ENCODE peak calls at places on chromosomes 12 and 14, in four cellular contexts. L, C, U and D are unnamed samples.

GRCh38 chr12:114921796-114922195 is 237.8 kb upstream of the TBX3 start:
- DNase-seq in L (no peak), C (no peak), U (no peak), D (no peak)

GRCh38 chr12:11513288-11513687 is 117.9 kb upstream of the PRB2 start:
- DNase-seq in L (no peak), C (no peak), U (no peak), D (no peak)

GRCh38 chr12:114933428-114934160 is 249.6 kb upstream of the TBX3 start:
- DNase-seq in L (no peak), C (no peak), U (no peak), D (no peak)

GRCh38 chr12:76520348-76520747 is 39.2 kb downstream of the OSBPL8 start:
- DNase-seq in L (no peak), C (peak), U (no peak), D (no peak)

GRCh38 chr14:33642641-33643342 is 308.1 kb downstream of the EGLN3 start:
- DNase-seq in L (no peak), C (no peak), U (no peak), D (no peak)

GRCh38 chr12:121630791-121631190 is 4.5 kb downstream of the ORAI1 start:
- DNase-seq in L (no peak), C (no peak), U (no peak), D (no peak)

GRCh38 chr14:95507701-95508103 is 8.7 kb downstream of the SYNE3 start:
- DNase-seq in L (no peak), C (peak), U (no peak), D (no peak)

GRCh38 chr12:110248096-110248447 is 33.0 kb upstream of the ATP2A2 start:
- DNase-seq in L (no peak), C (no peak), U (no peak), D (no peak)

GRCh38 chr12:88242161-88242925 is 100.2 kb downstream of the TMTC3 start:
- DNase-seq in L (no peak), C (peak), U (no peak), D (no peak)

GRCh38 chr12:45504606-45505005 is 224.9 kb upstream of the ARID2 start:
- DNase-seq in L (no peak), C (no peak), U (no peak), D (no peak)

GRCh38 chr12:45502481-45502880 is 227.0 kb upstream of the ARID2 start:
- DNase-seq in L (no peak), C (no peak), U (no peak), D (no peak)

GRCh38 chr12:45503887-45504286 is 225.6 kb upstream of the ARID2 start:
- DNase-seq in L (no peak), C (no peak), U (no peak), D (no peak)

GRCh38 chr12:45494279-45494678 is 235.2 kb upstream of the ARID2 start:
- DNase-seq in L (no peak), C (no peak), U (no peak), D (no peak)

GRCh38 chr12:45498645-45499044 is 230.9 kb upstream of the ARID2 start:
- DNase-seq in L (no peak), C (no peak), U (no peak), D (no peak)
- TF ChIP-seq CTCF in L (no peak), C (no peak), U (no peak), D (no peak)

GRCh38 chr12:27549231-27549800 is 25.3 kb downstream of the PPFIBP1 start:
- DNase-seq in L (no peak), C (no peak), U (no peak), D (no peak)
- H3K4me3 ChIP-seq in L (no peak), C (no peak), U (no peak), D (no peak)

GRCh38 chr14:106277503-106277902 is 751.1 kb downstream of the TMEM121 start:
- DNase-seq in L (no peak), C (no peak), U (peak), D (peak)
- TF ChIP-seq CTCF in L (peak), C (peak), U (peak), D (peak)

GRCh38 chr12:2961705-2962104 is 2.5 kb downstream of the TEAD4 start:
- DNase-seq in L (no peak), C (no peak), U (no peak), D (no peak)

GRCh38 chr12:2960996-2961616 is 1.9 kb downstream of the TEAD4 start:
- DNase-seq in L (no peak), C (no peak), U (no peak), D (no peak)

GRCh38 chr12:2963154-2963759 is 4.1 kb downstream of the TEAD4 start:
- DNase-seq in L (peak), C (no peak), U (no peak), D (no peak)

GRCh38 chr12:2960432-2960956 is 1.3 kb downstream of the TEAD4 start:
- DNase-seq in L (no peak), C (no peak), U (no peak), D (no peak)

DNA sequence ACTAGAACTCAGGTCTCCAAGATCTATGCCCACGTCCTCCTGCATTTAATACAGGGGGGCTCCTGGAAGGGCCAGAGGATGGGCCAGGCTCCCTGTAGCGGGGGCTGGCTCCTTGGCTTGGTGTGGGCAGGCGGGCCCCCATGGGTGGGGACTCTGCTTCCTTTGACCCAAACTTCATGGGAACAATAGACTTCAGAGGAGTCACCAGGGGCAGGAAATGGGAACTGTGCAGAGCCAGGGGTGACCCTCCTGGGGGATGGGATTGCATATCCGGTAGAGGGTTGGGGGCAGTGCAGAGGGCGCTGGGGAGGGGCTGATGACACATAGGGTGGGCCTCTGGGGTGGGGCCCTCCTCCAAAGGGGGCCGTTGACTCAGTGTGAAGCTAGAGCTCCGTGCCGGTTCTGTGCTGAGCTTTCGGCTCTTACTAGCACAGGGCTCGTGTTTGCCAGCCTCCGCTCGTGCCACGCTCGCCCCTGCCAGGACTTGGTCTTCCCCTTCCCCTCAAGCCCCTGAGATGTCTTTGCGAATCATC is 4.6 kb downstream of the TEAD4 start:
- DNase-seq in L (no peak), C (no peak), U (no peak), D (no peak)
- H3K4me3 ChIP-seq in L (no peak), C (no peak), U (no peak), D (no peak)

GRCh38 chr12:98646165-98646764 is 1.2 kb downstream of the APAF1 start:
- DNase-seq in L (no peak), C (no peak), U (no peak), D (no peak)
- TF ChIP-seq CTCF in L (no peak), C (no peak), U (peak), D (peak)